ENCODE peak calls at places on chromosomes 1 and 21, in nine cellular contexts. B is A549; P is dorsolateral prefrontal cortex; J is NCI-H146; G is AG09319; U is central memory CD4-positive, alpha-beta T cell; D is right atrium auricular region; K is tibial artery; L is renal cortical epithelial cell. N is an unnamed sample.

GRCh38 chr1:9505142-9505541 is 34.1 kb upstream of the SLC25A33 start:
- DNase-seq in B (no peak), P (no peak), J (peak), G (no peak), U (no peak), D (no peak), K (no peak), L (no peak), N (no peak)

GRCh38 chr1:162720996-162721395 is 69.5 kb upstream of the HSD17B7 start:
- DNase-seq in B (no peak), P (no peak), J (no peak), G (no peak), U (no peak), D (no peak), K (no peak), L (no peak), N (no peak)

GRCh38 chr1:201383647-201384405 is 6.3 kb upstream of the TNNT2 start:
- DNase-seq in B (no peak), P (no peak), J (peak), G (peak), U (no peak), D (no peak), K (no peak), L (peak), N (no peak)

GRCh38 chr21:28731700-28732321 is 260.9 kb downstream of the LTN1 start:
- DNase-seq in B (no peak), P (no peak), J (no peak), G (no peak), U (no peak), D (no peak), K (no peak), L (no peak), N (no peak)

GRCh38 chr1:98824724-98825123 is 163.2 kb downstream of the SNX7 start:
- DNase-seq in B (no peak), P (no peak), J (no peak), G (no peak), U (no peak), D (no peak), K (no peak), L (no peak), N (no peak)

GRCh38 chr1:27928216-27928954 is 6.4 kb upstream of the SMPDL3B start:
- DNase-seq in B (no peak), P (no peak), J (no peak), G (no peak), U (no peak), D (no peak), K (no peak), L (peak), N (no peak)

GRCh38 chr21:25528511-25528910 is 78.8 kb downstream of the MRPL39 start:
- DNase-seq in B (no peak), P (no peak), J (no peak), G (no peak), U (no peak), D (no peak), K (no peak), L (peak), N (no peak)

GRCh38 chr1:207967703-207968102 is 56.8 kb upstream of the CD34 start:
- DNase-seq in B (no peak), P (no peak), J (no peak), G (no peak), U (no peak), D (no peak), K (no peak), L (no peak), N (no peak)

GRCh38 chr1:183039985-183040447 is 16.8 kb downstream of the LAMC1 start:
- DNase-seq in B (no peak), P (no peak), J (peak), G (no peak), U (no peak), D (no peak), K (no peak), L (peak), N (no peak)

GRCh38 chr1:237229333-237229732 is 187.3 kb downstream of the RYR2 start:
- DNase-seq in B (no peak), P (no peak), J (no peak), G (no peak), U (no peak), D (no peak), K (no peak), L (no peak), N (no peak)

GRCh38 chr1:179087665-179088064 is 5.8 kb downstream of the TOR3A start:
- DNase-seq in B (no peak), P (no peak), J (peak), G (no peak), U (no peak), D (no peak), K (no peak), L (no peak), N (peak)

GRCh38 chr1:39406533-39407478 is 84.6 kb upstream of the BMP8A start:
- DNase-seq in B (no peak), P (no peak), J (no peak), G (no peak), U (no peak), D (no peak), K (no peak), L (peak), N (no peak)

N was measured in transverse colon.